ENCODE peak calls at places on chromosomes 6 and 20, in four cellular contexts. N, Q, W and V are unnamed samples.

GRCh38 chr6:48027704-48028435 is 83.1 kb downstream of the PTCHD4 start:
- DNase-seq in N (no peak), Q (no peak), W (peak), V (no peak)

GRCh38 chr6:106981901-106982300 is 7.4 kb upstream of the CD24 start:
- DNase-seq in N (no peak), Q (peak), W (no peak), V (no peak)

GRCh38 chr6:2935566-2936291 is 32.6 kb upstream of the SERPINB9 start:
- DNase-seq in N (no peak), Q (no peak), W (no peak), V (no peak)

GRCh38 chr20:59291740-59292139 is 8.7 kb upstream of the EDN3 start:
- DNase-seq in N (no peak), Q (no peak), W (peak), V (no peak)

GRCh38 chr20:46928580-46929132 is 34.0 kb downstream of the EYA2 start:
- DNase-seq in N (no peak), Q (peak), W (peak), V (peak)

GRCh38 chr6:7137335-7138106 is 29.8 kb downstream of the RREB1 start:
- DNase-seq in N (peak), Q (peak), W (peak), V (peak)

GRCh38 chr6:160417135-160417534 is 69.0 kb downstream of the SLC22A3 start:
- DNase-seq in N (peak), Q (no peak), W (no peak), V (no peak)

GRCh38 chr6:28634758-28635546 is 109.3 kb downstream of the GPX5 start:
- DNase-seq in N (no peak), Q (peak), W (peak), V (peak)

GRCh38 chr6:90178294-90178678 is 118.4 kb downstream of the BACH2 start:
- DNase-seq in N (no peak), Q (no peak), W (no peak), V (no peak)

GRCh38 chr6:111576302-111576701 is 29.4 kb downstream of the TRAF3IP2 start:
- DNase-seq in N (no peak), Q (peak), W (no peak), V (no peak)

GRCh38 chr20:23156170-23156841 is 70.2 kb upstream of the CD93 start:
- DNase-seq in N (no peak), Q (peak), W (peak), V (peak)

GRCh38 chr6:11009353-11009752 is 34.8 kb downstream of the ELOVL2 start:
- DNase-seq in N (no peak), Q (peak), W (peak), V (no peak)